ENCODE peak calls at places on chromosomes 3 and 15, in nine cellular contexts. A, G, K, Y, D, X, W, H and M are unnamed samples.

GRCh38 chr3:53570709-53571108 is 76.3 kb downstream of the CACNA1D start:
- DNase-seq in Y (no peak), G (no peak), W (no peak), A (no peak), H (peak), K (no peak), D (peak), X (no peak), M (no peak)

GRCh38 chr3:100615684-100616083 is 6.3 kb downstream of the ADGRG7 start:
- DNase-seq in G (no peak), A (no peak), D (no peak), X (no peak), Y (no peak), K (peak), H (no peak), W (peak), M (no peak)

GRCh38 chr3:46517016-46517770 is 19.4 kb downstream of the RTP3 start:
- DNase-seq in W (peak), H (no peak), A (no peak), D (peak), K (peak), G (no peak), Y (no peak), X (no peak), M (no peak)

GRCh38 chr3:45874677-45875346 is 11.5 kb upstream of the CCR9 start:
- DNase-seq in Y (no peak), G (no peak), D (no peak), H (no peak), W (no peak), A (no peak), K (no peak), X (no peak), M (no peak)

GRCh38 chr3:110743202-110743601 is 328.4 kb upstream of the NECTIN3 start:
- DNase-seq in K (no peak), H (peak), Y (no peak), D (peak), W (no peak), X (no peak), A (no peak), G (no peak), M (no peak)

GRCh38 chr15:62564889-62565288 is 399.8 kb upstream of the C2CD4B start:
- DNase-seq in K (no peak), G (no peak), W (no peak), A (no peak), X (no peak), Y (no peak), D (no peak), H (no peak), M (no peak)

GRCh38 chr3:72176537-72177041 is 391.6 kb upstream of the PROK2 start:
- DNase-seq in Y (no peak), X (no peak), W (no peak), K (no peak), D (no peak), A (no peak), H (no peak), G (no peak), M (no peak)

GRCh38 chr3:179811321-179812095 is 158.7 kb downstream of the USP13 start:
- DNase-seq in G (peak), W (peak), Y (no peak), K (peak), A (no peak), D (peak), H (peak), X (no peak), M (peak)

GRCh38 chr3:76134166-76134565 is 348.8 kb upstream of the ZNF717 start:
- DNase-seq in H (no peak), K (peak), X (no peak), W (no peak), Y (no peak), D (no peak), G (no peak), A (no peak), M (no peak)

GRCh38 chr3:15797600-15798303 is at the start of gene ANKRD28:
- DNase-seq in H (peak), A (no peak), D (peak), K (peak), W (peak), X (no peak), G (no peak), Y (no peak), M (no peak)

GRCh38 chr3:177056927-177057326 is 140.4 kb downstream of the TBL1XR1 start:
- DNase-seq in D (no peak), K (no peak), Y (no peak), W (no peak), H (no peak), G (no peak), A (no peak), X (no peak), M (no peak)

GRCh38 chr15:77342767-77343166 is 77.1 kb downstream of the PEAK1 start:
- DNase-seq in K (no peak), A (no peak), Y (no peak), W (no peak), G (no peak), D (no peak), X (no peak), H (no peak), M (no peak)

GRCh38 chr3:141940204-141940776 is 63.8 kb downstream of the ATP1B3 start:
- DNase-seq in A (no peak), H (peak), W (peak), K (peak), D (peak), Y (no peak), G (no peak), X (no peak), M (peak)

GRCh38 chr3:58009026-58009748 is 965 bp downstream of the FLNB start:
- DNase-seq in X (no peak), H (peak), D (no peak), Y (peak), G (peak), A (no peak), W (no peak), K (no peak), M (no peak)

GRCh38 chr3:15174953-15175352 is 31.1 kb upstream of the CAPN7 start:
- DNase-seq in W (no peak), Y (no peak), G (peak), D (no peak), H (no peak), X (no peak), A (no peak), K (no peak), M (no peak)

GRCh38 chr3:98986073-98986472 is 84.6 kb upstream of the DCBLD2 start:
- DNase-seq in A (no peak), X (no peak), K (peak), G (peak), D (peak), Y (no peak), H (no peak), W (peak), M (no peak)

GRCh38 chr3:124395584-124396340 is 334.5 kb upstream of the UMPS start:
- DNase-seq in W (peak), G (peak), H (no peak), D (no peak), X (peak), K (no peak), A (no peak), Y (no peak), M (no peak)

GRCh38 chr3:16767006-16767405 is 117.7 kb upstream of the PLCL2 start:
- DNase-seq in H (no peak), D (no peak), Y (no peak), W (peak), X (no peak), G (no peak), K (no peak), A (no peak), M (no peak)

GRCh38 chr3:124606180-124606579 is 124.1 kb upstream of the UMPS start:
- DNase-seq in D (no peak), W (no peak), Y (no peak), H (no peak), X (no peak), G (peak), A (no peak), K (no peak), M (no peak)

GRCh38 chr3:61847784-61848462 is 286.6 kb downstream of the PTPRG start:
- DNase-seq in A (peak), Y (peak), K (no peak), D (no peak), W (peak), H (peak), X (peak), G (peak), M (no peak)

GRCh38 chr3:102441832-102442231 is 7.0 kb downstream of the ZPLD1 start:
- DNase-seq in A (no peak), H (no peak), Y (no peak), X (no peak), W (no peak), G (no peak), D (no peak), K (no peak), M (no peak)

GRCh38 chr3:159792070-159792469 is 196.6 kb upstream of the IL12A start:
- DNase-seq in A (no peak), G (no peak), D (no peak), K (no peak), H (no peak), Y (no peak), X (no peak), W (no peak), M (no peak)

GRCh38 chr15:28975766-28976179 is 90.0 kb downstream of the APBA2 start:
- DNase-seq in K (peak), A (no peak), Y (no peak), W (peak), X (no peak), D (peak), H (peak), G (no peak), M (no peak)

DNA sequence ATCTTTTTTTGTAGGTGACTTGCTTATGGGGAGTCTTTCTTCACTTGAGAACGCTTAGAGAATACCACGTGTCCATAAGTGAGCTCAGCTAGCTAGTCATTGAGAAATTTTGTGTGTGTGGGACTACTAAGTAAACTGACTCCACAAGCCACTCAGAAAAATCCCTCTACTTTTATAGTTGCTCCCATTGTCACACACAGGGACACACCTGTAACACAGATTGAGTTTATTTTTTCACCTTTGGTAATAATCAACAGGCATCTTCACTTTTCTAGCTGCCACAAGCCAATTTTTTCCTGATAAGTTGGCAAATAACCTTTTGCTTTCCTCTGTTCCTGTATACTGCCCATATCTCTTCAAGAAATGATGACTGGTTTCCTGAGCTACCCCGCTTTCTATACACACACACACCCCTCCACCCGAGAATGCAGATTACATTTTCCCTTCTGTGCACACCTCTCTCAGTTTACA is 4.5 kb downstream of the TSC22D2 start:
- DNase-seq in G (no peak), Y (no peak), H (no peak), X (no peak), A (no peak), D (peak), W (peak), K (peak), M (no peak)
- H3K4me3 ChIP-seq in G (peak), Y (peak), H (peak), X (peak), A (peak), D (peak), W (peak), K (peak), M (peak)

GRCh38 chr15:76057332-76058000 is 2.3 kb upstream of the TMEM266 start:
- DNase-seq in W (peak), K (peak), G (peak), X (no peak), Y (no peak), D (peak), A (no peak), H (peak), M (no peak)
- H3K27ac ChIP-seq in W (no peak), K (no peak), G (no peak), X (no peak), Y (no peak), D (no peak), A (no peak), H (no peak), M (no peak)

DNA sequence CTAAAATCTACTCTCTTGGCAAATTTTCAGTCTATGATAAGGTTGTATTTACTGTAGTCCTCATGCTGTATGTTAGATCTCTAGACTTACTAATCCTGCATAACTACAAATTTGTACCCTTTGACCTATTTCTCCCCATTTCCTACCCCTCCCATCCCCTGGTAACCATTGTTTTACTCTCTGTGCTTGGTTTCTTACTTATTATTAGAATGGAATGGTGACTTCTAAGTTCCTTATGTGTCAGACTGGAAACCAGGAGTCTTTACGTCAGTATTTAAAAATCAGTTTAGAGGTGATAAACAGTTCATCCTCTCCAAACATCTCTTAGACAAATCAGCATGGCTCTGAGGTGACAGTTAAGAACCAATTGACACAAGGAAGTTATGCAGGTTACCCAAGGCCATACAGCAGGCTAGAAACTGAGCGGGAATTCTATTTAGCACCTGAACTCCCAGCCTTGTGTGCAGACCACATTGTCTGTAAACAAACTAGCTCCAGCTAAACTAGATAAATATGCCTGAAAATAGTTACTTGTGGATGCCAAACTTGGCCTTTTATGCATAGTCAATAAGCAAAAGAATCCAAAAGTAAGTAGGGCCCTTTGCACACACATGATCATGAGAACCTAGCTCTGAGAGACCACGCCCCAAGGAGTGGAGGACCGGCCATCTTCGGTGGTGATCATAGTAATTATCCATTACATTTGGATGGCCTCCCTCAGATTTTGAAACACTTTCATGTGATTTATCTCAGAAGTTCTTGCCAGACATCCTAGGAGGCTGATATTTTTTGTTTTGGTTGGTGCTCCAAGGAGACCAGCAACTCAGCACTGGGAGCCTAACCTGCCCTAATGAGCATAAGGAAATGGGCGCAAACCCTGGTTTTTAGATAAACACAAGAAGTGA is 72.3 kb upstream of the BOC start:
- DNase-seq in W (no peak), A (no peak), Y (no peak), X (peak), H (no peak), D (no peak), K (no peak), G (no peak), M (no peak)
- TF ChIP-seq CTCF in W (no peak), A (no peak), Y (no peak), X (no peak), H (no peak), D (no peak), K (no peak), G (no peak), M (no peak)

GRCh38 chr3:31247850-31248618 is 284.7 kb upstream of the STT3B start:
- DNase-seq in A (no peak), H (no peak), W (no peak), X (no peak), G (no peak), D (no peak), K (no peak), Y (no peak), M (no peak)
- H3K4me3 ChIP-seq in A (no peak), H (no peak), W (no peak), X (no peak), G (no peak), D (no peak), K (no peak), Y (no peak), M (no peak)

GRCh38 chr3:134279466-134279865 is 28.8 kb upstream of the RYK start:
- DNase-seq in W (peak), D (no peak), H (no peak), X (no peak), A (no peak), K (no peak), Y (no peak), G (no peak), M (no peak)
- H3K27ac ChIP-seq in W (no peak), D (no peak), H (no peak), X (no peak), A (no peak), K (no peak), Y (no peak), G (no peak), M (no peak)

DNA sequence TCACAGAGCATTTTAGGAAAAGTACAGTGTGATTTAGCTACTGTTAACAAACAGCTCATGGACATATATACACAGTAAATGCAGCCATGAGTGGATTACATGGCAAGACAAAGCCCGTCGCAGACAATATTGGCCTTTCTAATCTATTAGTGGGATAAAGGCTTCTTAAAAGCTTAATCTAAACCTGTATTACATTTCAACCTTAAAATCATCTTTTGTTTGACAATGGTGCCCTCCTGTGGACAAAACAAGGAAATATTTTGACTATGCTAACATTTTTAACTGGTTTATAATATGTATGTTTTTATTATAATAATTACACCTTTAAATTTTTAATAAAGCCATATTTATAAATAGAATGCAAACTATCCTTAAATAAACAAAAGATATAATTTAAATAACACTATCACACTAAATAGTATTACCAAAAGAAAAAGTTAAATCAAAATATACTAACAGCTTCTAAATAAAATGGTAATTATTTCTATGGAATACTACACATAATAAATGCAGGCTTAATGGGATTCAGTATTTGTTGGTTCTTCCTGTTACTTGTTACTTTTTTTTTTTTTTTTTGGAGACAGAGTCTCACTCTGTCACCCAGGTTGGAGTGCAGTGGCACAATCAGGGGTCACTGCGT is 38.6 kb downstream of the TAFA4 start:
- DNase-seq in D (peak), X (no peak), A (no peak), G (no peak), K (peak), W (peak), Y (no peak), H (no peak), M (no peak)
- TF ChIP-seq CTCF in D (peak), X (peak), A (peak), G (peak), K (no peak), W (peak), Y (peak), H (peak), M (peak)